ENCODE peak calls at places on chromosomes 16 and 17, in eight cellular contexts. D is D341Med; Q is ascending aorta; T is CD8-positive, alpha-beta T cell; J is hypothalamus; Z is HCT116; C is left cardiac atrium; Y is HT-29. A is an unnamed sample.

GRCh38 chr16:86751081-86752030 is 173.0 kb downstream of the FOXL1 start:
- DNase-seq in D (no peak), Q (peak), T (no peak), J (no peak), Z (no peak), C (no peak), Y (no peak), A (no peak)

GRCh38 chr16:82655315-82655714 is 28.5 kb downstream of the CDH13 start:
- DNase-seq in D (no peak), Q (no peak), T (peak), J (no peak), Z (no peak), C (peak), Y (no peak), A (no peak)

GRCh38 chr16:68444058-68444657 is 4.2 kb downstream of the SMPD3 start:
- DNase-seq in D (no peak), Q (no peak), T (no peak), J (no peak), Z (no peak), C (peak), Y (peak), A (no peak)

GRCh38 chr17:38671939-38672720 is 2.6 kb downstream of the EPOP start:
- DNase-seq in D (peak), Q (no peak), T (no peak), J (no peak), Z (no peak), C (no peak), Y (no peak), A (no peak)

GRCh38 chr17:16915752-16916556 is 56.0 kb downstream of the TNFRSF13B start:
- DNase-seq in D (peak), Q (peak), T (no peak), J (peak), Z (peak), C (no peak), Y (peak), A (peak)

GRCh38 chr17:57577751-57578607 is 167.1 kb downstream of the CCDC182 start:
- DNase-seq in D (peak), Q (no peak), T (no peak), J (peak), Z (no peak), C (peak), Y (no peak), A (peak)

GRCh38 chr17:2138768-2139167 is 83.9 kb downstream of the HIC1 start:
- DNase-seq in D (no peak), Q (no peak), T (no peak), J (no peak), Z (no peak), C (no peak), Y (peak), A (peak)

GRCh38 chr17:16378631-16379282 is 2.1 kb upstream of the UBB start:
- DNase-seq in D (no peak), Q (no peak), T (no peak), J (no peak), Z (no peak), C (no peak), Y (no peak), A (no peak)

GRCh38 chr16:84404324-84404723 is 36.0 kb downstream of the ATP2C2 start:
- DNase-seq in D (no peak), Q (no peak), T (no peak), J (no peak), Z (no peak), C (no peak), Y (no peak), A (no peak)

GRCh38 chr16:81770008-81770407 is 9.1 kb upstream of the PLCG2 start:
- DNase-seq in D (no peak), Q (no peak), T (no peak), J (no peak), Z (no peak), C (no peak), Y (no peak), A (no peak)

GRCh38 chr17:9845306-9845705 is 19.6 kb downstream of the GLP2R start:
- DNase-seq in D (no peak), Q (no peak), T (no peak), J (no peak), Z (no peak), C (no peak), Y (no peak), A (no peak)

GRCh38 chr16:88739139-88739974 is 33.1 kb downstream of the CTU2 start:
- DNase-seq in D (no peak), Q (no peak), T (no peak), J (no peak), Z (no peak), C (no peak), Y (no peak), A (no peak)

GRCh38 chr16:1310832-1311200 is 1.4 kb downstream of the UBE2I start:
- DNase-seq in D (no peak), Q (no peak), T (no peak), J (no peak), Z (no peak), C (no peak), Y (no peak), A (no peak)

GRCh38 chr16:11319529-11320146 is 25.6 kb upstream of the RMI2 start:
- DNase-seq in D (no peak), Q (no peak), T (no peak), J (no peak), Z (no peak), C (no peak), Y (peak), A (peak)

GRCh38 chr17:44589316-44590071 is 32.2 kb downstream of the FZD2 start:
- DNase-seq in D (no peak), Q (no peak), T (no peak), J (no peak), Z (no peak), C (no peak), Y (no peak), A (peak)

GRCh38 chr17:40481106-40481505 is 20.3 kb downstream of the TNS4 start:
- DNase-seq in D (no peak), Q (no peak), T (no peak), J (no peak), Z (no peak), C (no peak), Y (no peak), A (no peak)

GRCh38 chr17:69042308-69042707 is 18.4 kb downstream of the ABCA9 start:
- DNase-seq in D (no peak), Q (no peak), T (no peak), J (no peak), Z (no peak), C (no peak), Y (peak), A (no peak)

GRCh38 chr16:83305092-83305491 is 502.7 kb upstream of the HSBP1 start:
- DNase-seq in D (no peak), Q (no peak), T (no peak), J (no peak), Z (no peak), C (no peak), Y (no peak), A (no peak)

GRCh38 chr16:49701867-49702494 is 153.9 kb downstream of the ZNF423 start:
- DNase-seq in D (no peak), Q (peak), T (no peak), J (peak), Z (no peak), C (peak), Y (no peak), A (no peak)

GRCh38 chr16:66091462-66091861 is 275.0 kb upstream of the CDH5 start:
- DNase-seq in D (no peak), Q (no peak), T (no peak), J (no peak), Z (no peak), C (no peak), Y (no peak), A (no peak)

GRCh38 chr16:55539488-55539887 is 27.0 kb upstream of the CAPNS2 start:
- DNase-seq in D (no peak), Q (no peak), T (no peak), J (no peak), Z (no peak), C (no peak), Y (no peak), A (no peak)

GRCh38 chr17:78739331-78739853 is 42.7 kb downstream of the CYTH1 start:
- DNase-seq in D (no peak), Q (no peak), T (no peak), J (no peak), Z (no peak), C (no peak), Y (no peak), A (no peak)

GRCh38 chr16:67672739-67673662 is 6.4 kb downstream of the C16orf86 start:
- DNase-seq in D (peak), Q (peak), T (no peak), J (peak), Z (peak), C (peak), Y (peak), A (peak)

GRCh38 chr17:48990882-48991357 is 6.3 kb upstream of the IGF2BP1 start:
- DNase-seq in D (no peak), Q (no peak), T (no peak), J (no peak), Z (no peak), C (no peak), Y (no peak), A (no peak)

GRCh38 chr16:25007284-25007984 is 7.7 kb downstream of the ARHGAP17 start:
- DNase-seq in D (no peak), Q (peak), T (no peak), J (no peak), Z (no peak), C (no peak), Y (no peak), A (no peak)

GRCh38 chr17:40560592-40561293 is 4.5 kb downstream of the CCR7 start:
- DNase-seq in D (peak), Q (peak), T (no peak), J (no peak), Z (no peak), C (peak), Y (no peak), A (no peak)

GRCh38 chr16:56625140-56625942 is at the start of gene MT1E:
- DNase-seq in D (no peak), Q (peak), T (no peak), J (peak), Z (peak), C (peak), Y (peak), A (peak)

GRCh38 chr17:69710926-69711325 is 296.4 kb downstream of the MAP2K6 start:
- DNase-seq in D (no peak), Q (no peak), T (no peak), J (no peak), Z (no peak), C (no peak), Y (no peak), A (no peak)

GRCh38 chr16:28491080-28491969 is 549 bp downstream of the CLN3 start:
- DNase-seq in D (peak), Q (peak), T (no peak), J (peak), Z (no peak), C (peak), Y (peak), A (peak)

GRCh38 chr17:49779730-49780220 is 8.7 kb upstream of the KAT7 start:
- DNase-seq in D (peak), Q (peak), T (no peak), J (no peak), Z (peak), C (no peak), Y (peak), A (peak)

GRCh38 chr17:40251576-40251975 is 32.5 kb downstream of the WIPF2 start:
- DNase-seq in D (no peak), Q (no peak), T (no peak), J (no peak), Z (peak), C (no peak), Y (peak), A (no peak)

GRCh38 chr16:89453662-89454321 is 36.6 kb downstream of the ANKRD11 start:
- DNase-seq in D (no peak), Q (no peak), T (no peak), J (no peak), Z (no peak), C (peak), Y (peak), A (no peak)

GRCh38 chr16:2979669-2980226 is 498 bp downstream of the PKMYT1 start:
- DNase-seq in D (no peak), Q (no peak), T (no peak), J (no peak), Z (no peak), C (no peak), Y (no peak), A (peak)

GRCh38 chr17:1186923-1187771 is 7.4 kb upstream of the ABR start:
- DNase-seq in D (peak), Q (peak), T (peak), J (peak), Z (peak), C (peak), Y (peak), A (peak)

GRCh38 chr16:69644790-69645189 is 79.0 kb downstream of the NFAT5 start:
- DNase-seq in D (no peak), Q (no peak), T (no peak), J (no peak), Z (no peak), C (no peak), Y (no peak), A (no peak)

GRCh38 chr17:70879389-70879788 is 710.1 kb downstream of the KCNJ2 start:
- DNase-seq in D (no peak), Q (no peak), T (no peak), J (no peak), Z (no peak), C (no peak), Y (no peak), A (no peak)

GRCh38 chr16:49492090-49492801 is 118.6 kb downstream of the C16orf78 start:
- DNase-seq in D (peak), Q (peak), T (peak), J (peak), Z (no peak), C (peak), Y (peak), A (peak)

GRCh38 chr16:65666132-65666869 is 544.4 kb upstream of the CDH11 start:
- DNase-seq in D (no peak), Q (no peak), T (no peak), J (no peak), Z (no peak), C (no peak), Y (peak), A (no peak)

GRCh38 chr16:67482260-67482924 is 955 bp downstream of the AGRP start:
- DNase-seq in D (no peak), Q (no peak), T (no peak), J (no peak), Z (no peak), C (peak), Y (no peak), A (no peak)

A was measured in SK-N-SH.